ENCODE peak calls at places on chromosomes 2 and 18, in eight cellular contexts. One of them, this sample, is unnamed.

GRCh38 chr2:39179974-39180960 is 59.4 kb upstream of the SOS1 start:
- DNase-seq in effector memory CD4-positive, alpha-beta T cell: no peak
- DNase-seq in EL: no peak
- DNase-seq in mammary epithelial cell: no peak
- DNase-seq in fibroblast of lung: no peak
- DNase-seq in dorsolateral prefrontal cortex: no peak
- DNase-seq in nephron progenitor cell: peak; percentile 29
- DNase-seq in naive thymus-derived CD8-positive, alpha-beta T cell: no peak
- DNase-seq in this sample: no peak

GRCh38 chr2:9638532-9638931 is 7.7 kb upstream of the YWHAQ start:
- DNase-seq in EL: peak; percentile 96
- DNase-seq in mammary epithelial cell: peak; percentile 87
- DNase-seq in nephron progenitor cell: no peak
- DNase-seq in naive thymus-derived CD8-positive, alpha-beta T cell: no peak
- DNase-seq in fibroblast of lung: peak; percentile 92
- DNase-seq in effector memory CD4-positive, alpha-beta T cell: no peak
- DNase-seq in dorsolateral prefrontal cortex: peak; percentile 91
- DNase-seq in this sample: peak; percentile 67

GRCh38 chr2:109457811-109458210 is 156.0 kb downstream of the SEPTIN10 start:
- DNase-seq in EL: no peak
- DNase-seq in nephron progenitor cell: no peak
- DNase-seq in effector memory CD4-positive, alpha-beta T cell: no peak
- DNase-seq in fibroblast of lung: no peak
- DNase-seq in mammary epithelial cell: no peak
- DNase-seq in naive thymus-derived CD8-positive, alpha-beta T cell: no peak
- DNase-seq in dorsolateral prefrontal cortex: peak; percentile 1
- DNase-seq in this sample: no peak

GRCh38 chr2:43349944-43350343 is 123.5 kb upstream of the ZFP36L2 start:
- DNase-seq in mammary epithelial cell: no peak
- DNase-seq in naive thymus-derived CD8-positive, alpha-beta T cell: no peak
- DNase-seq in nephron progenitor cell: no peak
- DNase-seq in EL: no peak
- DNase-seq in fibroblast of lung: no peak
- DNase-seq in dorsolateral prefrontal cortex: no peak
- DNase-seq in effector memory CD4-positive, alpha-beta T cell: no peak
- DNase-seq in this sample: no peak

GRCh38 chr18:12883003-12883683 is 894 bp downstream of the PTPN2 start:
- DNase-seq in EL: no peak
- DNase-seq in fibroblast of lung: no peak
- DNase-seq in effector memory CD4-positive, alpha-beta T cell: no peak
- DNase-seq in dorsolateral prefrontal cortex: no peak
- DNase-seq in nephron progenitor cell: no peak
- DNase-seq in naive thymus-derived CD8-positive, alpha-beta T cell: no peak
- DNase-seq in mammary epithelial cell: no peak
- DNase-seq in this sample: peak; percentile 62

GRCh38 chr2:64899081-64899865 is 89.9 kb upstream of the SLC1A4 start:
- DNase-seq in dorsolateral prefrontal cortex: no peak
- DNase-seq in effector memory CD4-positive, alpha-beta T cell: no peak
- DNase-seq in EL: no peak
- DNase-seq in nephron progenitor cell: no peak
- DNase-seq in naive thymus-derived CD8-positive, alpha-beta T cell: no peak
- DNase-seq in mammary epithelial cell: no peak
- DNase-seq in fibroblast of lung: no peak
- DNase-seq in this sample: no peak

GRCh38 chr2:72859831-72860262 is 27.4 kb upstream of the SPR start:
- DNase-seq in nephron progenitor cell: peak; percentile 60
- DNase-seq in dorsolateral prefrontal cortex: peak; percentile 40
- DNase-seq in EL: peak; percentile 55
- DNase-seq in effector memory CD4-positive, alpha-beta T cell: peak; percentile 9
- DNase-seq in naive thymus-derived CD8-positive, alpha-beta T cell: peak; percentile 13
- DNase-seq in fibroblast of lung: peak; percentile 38
- DNase-seq in mammary epithelial cell: peak; percentile 75
- DNase-seq in this sample: peak; percentile 54

GRCh38 chr2:191515536-191515935 is 162.4 kb upstream of the NABP1 start:
- DNase-seq in naive thymus-derived CD8-positive, alpha-beta T cell: no peak
- DNase-seq in nephron progenitor cell: no peak
- DNase-seq in dorsolateral prefrontal cortex: no peak
- DNase-seq in mammary epithelial cell: no peak
- DNase-seq in effector memory CD4-positive, alpha-beta T cell: no peak
- DNase-seq in EL: no peak
- DNase-seq in fibroblast of lung: peak; percentile 13
- DNase-seq in this sample: no peak

GRCh38 chr2:125701070-125701469 is 954.9 kb upstream of the GYPC start:
- DNase-seq in EL: no peak
- DNase-seq in effector memory CD4-positive, alpha-beta T cell: no peak
- DNase-seq in naive thymus-derived CD8-positive, alpha-beta T cell: no peak
- DNase-seq in dorsolateral prefrontal cortex: no peak
- DNase-seq in mammary epithelial cell: no peak
- DNase-seq in fibroblast of lung: no peak
- DNase-seq in nephron progenitor cell: no peak
- DNase-seq in this sample: no peak

GRCh38 chr2:12769492-12770105 is 52.9 kb downstream of the TRIB2 start:
- DNase-seq in dorsolateral prefrontal cortex: peak; percentile 72
- DNase-seq in effector memory CD4-positive, alpha-beta T cell: no peak
- DNase-seq in nephron progenitor cell: no peak
- DNase-seq in naive thymus-derived CD8-positive, alpha-beta T cell: no peak
- DNase-seq in fibroblast of lung: no peak
- DNase-seq in EL: no peak
- DNase-seq in mammary epithelial cell: no peak
- DNase-seq in this sample: no peak

GRCh38 chr2:86441392-86441788 is 219 bp downstream of the KDM3A start:
- DNase-seq in naive thymus-derived CD8-positive, alpha-beta T cell: no peak
- DNase-seq in mammary epithelial cell: no peak
- DNase-seq in dorsolateral prefrontal cortex: no peak
- DNase-seq in fibroblast of lung: no peak
- DNase-seq in effector memory CD4-positive, alpha-beta T cell: no peak
- DNase-seq in nephron progenitor cell: no peak
- DNase-seq in EL: no peak
- DNase-seq in this sample: no peak

GRCh38 chr18:5508821-5509220 is 35.0 kb downstream of the EPB41L3 start:
- DNase-seq in naive thymus-derived CD8-positive, alpha-beta T cell: no peak
- DNase-seq in EL: no peak
- DNase-seq in effector memory CD4-positive, alpha-beta T cell: no peak
- DNase-seq in mammary epithelial cell: no peak
- DNase-seq in nephron progenitor cell: no peak
- DNase-seq in dorsolateral prefrontal cortex: no peak
- DNase-seq in fibroblast of lung: no peak
- DNase-seq in this sample: no peak

GRCh38 chr18:36688020-36688965 is 140.5 kb downstream of the TPGS2 start:
- DNase-seq in EL: peak; percentile 67
- DNase-seq in fibroblast of lung: peak; percentile 56
- DNase-seq in nephron progenitor cell: peak; percentile 78
- DNase-seq in naive thymus-derived CD8-positive, alpha-beta T cell: no peak
- DNase-seq in effector memory CD4-positive, alpha-beta T cell: no peak
- DNase-seq in mammary epithelial cell: peak; percentile 60
- DNase-seq in dorsolateral prefrontal cortex: peak; percentile 53
- DNase-seq in this sample: peak; percentile 11

GRCh38 chr2:216618785-216619184 is 14.4 kb upstream of the IGFBP2 start:
- DNase-seq in mammary epithelial cell: no peak
- DNase-seq in naive thymus-derived CD8-positive, alpha-beta T cell: no peak
- DNase-seq in dorsolateral prefrontal cortex: no peak
- DNase-seq in nephron progenitor cell: no peak
- DNase-seq in fibroblast of lung: no peak
- DNase-seq in EL: no peak
- DNase-seq in effector memory CD4-positive, alpha-beta T cell: no peak
- DNase-seq in this sample: no peak

GRCh38 chr2:7703523-7704144 is 786.4 kb downstream of the RNF144A start:
- DNase-seq in EL: no peak
- DNase-seq in fibroblast of lung: no peak
- DNase-seq in effector memory CD4-positive, alpha-beta T cell: no peak
- DNase-seq in naive thymus-derived CD8-positive, alpha-beta T cell: no peak
- DNase-seq in dorsolateral prefrontal cortex: no peak
- DNase-seq in nephron progenitor cell: no peak
- DNase-seq in mammary epithelial cell: no peak
- DNase-seq in this sample: no peak

GRCh38 chr2:109213646-109214417 is 84.8 kb downstream of the SH3RF3 start:
- DNase-seq in mammary epithelial cell: peak; percentile 88
- DNase-seq in naive thymus-derived CD8-positive, alpha-beta T cell: peak; percentile 23
- DNase-seq in fibroblast of lung: peak; percentile 84
- DNase-seq in EL: peak; percentile 81
- DNase-seq in dorsolateral prefrontal cortex: no peak
- DNase-seq in nephron progenitor cell: no peak
- DNase-seq in effector memory CD4-positive, alpha-beta T cell: peak; percentile 49
- DNase-seq in this sample: no peak

GRCh38 chr2:85712849-85713612 is 18.9 kb downstream of the GNLY start:
- DNase-seq in mammary epithelial cell: peak; percentile 69
- DNase-seq in dorsolateral prefrontal cortex: no peak
- DNase-seq in fibroblast of lung: peak; percentile 77
- DNase-seq in nephron progenitor cell: no peak
- DNase-seq in EL: peak; percentile 23
- DNase-seq in effector memory CD4-positive, alpha-beta T cell: no peak
- DNase-seq in naive thymus-derived CD8-positive, alpha-beta T cell: no peak
- DNase-seq in this sample: no peak

GRCh38 chr2:28423856-28424605 is 31.4 kb downstream of the FOSL2 start:
- DNase-seq in dorsolateral prefrontal cortex: no peak
- DNase-seq in mammary epithelial cell: no peak
- DNase-seq in EL: peak; percentile 26
- DNase-seq in nephron progenitor cell: no peak
- DNase-seq in fibroblast of lung: peak; percentile 62
- DNase-seq in naive thymus-derived CD8-positive, alpha-beta T cell: no peak
- DNase-seq in effector memory CD4-positive, alpha-beta T cell: no peak
- DNase-seq in this sample: no peak

GRCh38 chr2:163692611-163693482 is 43.0 kb downstream of the FIGN start:
- DNase-seq in nephron progenitor cell: no peak
- DNase-seq in effector memory CD4-positive, alpha-beta T cell: no peak
- DNase-seq in EL: no peak
- DNase-seq in naive thymus-derived CD8-positive, alpha-beta T cell: no peak
- DNase-seq in mammary epithelial cell: no peak
- DNase-seq in dorsolateral prefrontal cortex: no peak
- DNase-seq in fibroblast of lung: peak; percentile 36
- DNase-seq in this sample: no peak

GRCh38 chr18:78090584-78090983 is 840.9 kb downstream of the GALR1 start:
- DNase-seq in fibroblast of lung: no peak
- DNase-seq in EL: no peak
- DNase-seq in mammary epithelial cell: no peak
- DNase-seq in dorsolateral prefrontal cortex: no peak
- DNase-seq in effector memory CD4-positive, alpha-beta T cell: no peak
- DNase-seq in nephron progenitor cell: no peak
- DNase-seq in naive thymus-derived CD8-positive, alpha-beta T cell: no peak
- DNase-seq in this sample: no peak

GRCh38 chr2:25341031-25341727 is 546 bp downstream of the DNMT3A start:
- DNase-seq in nephron progenitor cell: peak; percentile 50
- DNase-seq in naive thymus-derived CD8-positive, alpha-beta T cell: peak; percentile 41
- DNase-seq in effector memory CD4-positive, alpha-beta T cell: no peak
- DNase-seq in dorsolateral prefrontal cortex: no peak
- DNase-seq in mammary epithelial cell: no peak
- DNase-seq in fibroblast of lung: no peak
- DNase-seq in EL: no peak
- DNase-seq in this sample: peak; percentile 71

GRCh38 chr18:24055878-24056277 is 41.3 kb downstream of the TTC39C start:
- DNase-seq in effector memory CD4-positive, alpha-beta T cell: no peak
- DNase-seq in nephron progenitor cell: no peak
- DNase-seq in EL: no peak
- DNase-seq in dorsolateral prefrontal cortex: no peak
- DNase-seq in naive thymus-derived CD8-positive, alpha-beta T cell: no peak
- DNase-seq in fibroblast of lung: no peak
- DNase-seq in mammary epithelial cell: no peak
- DNase-seq in this sample: no peak

GRCh38 chr2:105712166-105712915 is 32.4 kb upstream of the NCK2 start:
- DNase-seq in effector memory CD4-positive, alpha-beta T cell: no peak
- DNase-seq in EL: peak; percentile 32
- DNase-seq in fibroblast of lung: peak; percentile 73
- DNase-seq in mammary epithelial cell: peak; percentile 35
- DNase-seq in nephron progenitor cell: no peak
- DNase-seq in naive thymus-derived CD8-positive, alpha-beta T cell: no peak
- DNase-seq in dorsolateral prefrontal cortex: no peak
- DNase-seq in this sample: no peak

GRCh38 chr2:159903404-159904126 is 105.6 kb upstream of the CD302 start:
- DNase-seq in EL: peak; percentile 22
- DNase-seq in fibroblast of lung: no peak
- DNase-seq in dorsolateral prefrontal cortex: no peak
- DNase-seq in effector memory CD4-positive, alpha-beta T cell: peak; percentile 41
- DNase-seq in mammary epithelial cell: no peak
- DNase-seq in naive thymus-derived CD8-positive, alpha-beta T cell: peak; percentile 47
- DNase-seq in nephron progenitor cell: no peak
- DNase-seq in this sample: peak; percentile 15

GRCh38 chr18:48133675-48134251 is 203.3 kb upstream of the SMAD2 start:
- DNase-seq in naive thymus-derived CD8-positive, alpha-beta T cell: no peak
- DNase-seq in effector memory CD4-positive, alpha-beta T cell: no peak
- DNase-seq in fibroblast of lung: peak; percentile 37
- DNase-seq in dorsolateral prefrontal cortex: no peak
- DNase-seq in mammary epithelial cell: peak; percentile 72
- DNase-seq in EL: no peak
- DNase-seq in nephron progenitor cell: no peak
- DNase-seq in this sample: peak; percentile 39

GRCh38 chr2:55923091-55923977 is at the start of gene EFEMP1:
- DNase-seq in naive thymus-derived CD8-positive, alpha-beta T cell: no peak
- DNase-seq in EL: peak; percentile 73
- DNase-seq in effector memory CD4-positive, alpha-beta T cell: no peak
- DNase-seq in dorsolateral prefrontal cortex: peak; percentile 31
- DNase-seq in nephron progenitor cell: peak; percentile 85
- DNase-seq in fibroblast of lung: peak; percentile 73
- DNase-seq in mammary epithelial cell: peak; percentile 87
- DNase-seq in this sample: peak; percentile 31

GRCh38 chr2:132884692-132885091 is 214.7 kb upstream of the LYPD1 start:
- DNase-seq in mammary epithelial cell: no peak
- DNase-seq in EL: no peak
- DNase-seq in fibroblast of lung: no peak
- DNase-seq in dorsolateral prefrontal cortex: no peak
- DNase-seq in effector memory CD4-positive, alpha-beta T cell: no peak
- DNase-seq in nephron progenitor cell: no peak
- DNase-seq in naive thymus-derived CD8-positive, alpha-beta T cell: no peak
- DNase-seq in this sample: no peak

GRCh38 chr2:54520687-54521086 is 64.6 kb downstream of the SPTBN1 start:
- DNase-seq in mammary epithelial cell: peak; percentile 86
- DNase-seq in naive thymus-derived CD8-positive, alpha-beta T cell: no peak
- DNase-seq in nephron progenitor cell: no peak
- DNase-seq in effector memory CD4-positive, alpha-beta T cell: no peak
- DNase-seq in dorsolateral prefrontal cortex: no peak
- DNase-seq in EL: peak; percentile 97
- DNase-seq in fibroblast of lung: peak; percentile 97
- DNase-seq in this sample: no peak

GRCh38 chr2:218125626-218126080 is at the start of gene CXCR2:
- DNase-seq in dorsolateral prefrontal cortex: no peak
- DNase-seq in mammary epithelial cell: peak; percentile 24
- DNase-seq in naive thymus-derived CD8-positive, alpha-beta T cell: no peak
- DNase-seq in EL: no peak
- DNase-seq in effector memory CD4-positive, alpha-beta T cell: no peak
- DNase-seq in nephron progenitor cell: no peak
- DNase-seq in fibroblast of lung: no peak
- DNase-seq in this sample: no peak

This sample was measured in frontal cortex.